ENCODE peak calls at places on chromosomes 2 and 18, in five cellular contexts. A is NCI-H2081; D is T-cell; Z is Kasumi-1; E is activated T-cell treated with anti-CD3 and anti-CD28 coated beads, Interleukin-2, amount 50 U/mL, for 24 hours. X is an unnamed sample.
A peak's percentile ranks its signal among the peaks of the same experiment; 100 is the strongest.

GRCh38 chr2:10194021-10194820 is 71.7 kb downstream of the RRM2 start:
- DNase-seq in A (no peak), D (no peak), Z (no peak), E (no peak), X (no peak)

GRCh38 chr2:198203306-198203705 is 398.9 kb downstream of the PLCL1 start:
- DNase-seq in A (no peak), D (no peak), Z (no peak), E (no peak), X (no peak)

GRCh38 chr2:144367030-144367429 is 152.9 kb downstream of the ZEB2 start:
- DNase-seq in A (no peak), D (no peak), Z (no peak), E (no peak), X (no peak)

GRCh38 chr2:38602136-38602731 is 494 bp downstream of the HNRNPLL start:
- DNase-seq in A (peak; percentile 37), D (peak; percentile 6), Z (no peak), E (no peak), X (peak; percentile 76)

GRCh38 chr2:215161301-215161829 is 22.9 kb upstream of the ABCA12 start:
- DNase-seq in A (no peak), D (no peak), Z (no peak), E (no peak), X (no peak)

GRCh38 chr2:38925982-38926381 is 36.3 kb downstream of the ARHGEF33 start:
- DNase-seq in A (no peak), D (no peak), Z (no peak), E (no peak), X (no peak)

GRCh38 chr2:240435457-240435954 is at the start of gene GPC1:
- DNase-seq in A (peak; percentile 49), D (no peak), Z (no peak), E (no peak), X (peak; percentile 85)

GRCh38 chr2:36578343-36579296 is 19.3 kb downstream of the FEZ2 start:
- DNase-seq in A (no peak), D (no peak), Z (no peak), E (no peak), X (no peak)

GRCh38 chr18:23902396-23902795 is 112.2 kb upstream of the TTC39C start:
- DNase-seq in A (no peak), D (no peak), Z (no peak), E (no peak), X (no peak)

GRCh38 chr2:44981714-44982108 is 27.5 kb downstream of the SIX2 start:
- DNase-seq in A (peak; percentile 76), D (peak; percentile 18), Z (peak; percentile 84), E (peak; percentile 73), X (peak; percentile 81)

GRCh38 chr2:177265386-177265690 is 811 bp upstream of the NFE2L2 start:
- DNase-seq in A (peak; percentile 42), D (peak; percentile 10), Z (peak; percentile 77), E (no peak), X (no peak)

GRCh38 chr18:38586327-38586726 is 1020.7 kb upstream of the CELF4 start:
- DNase-seq in A (no peak), D (no peak), Z (no peak), E (no peak), X (no peak)

GRCh38 chr2:165067958-165068612 is 112.8 kb upstream of the SLC38A11 start:
- DNase-seq in A (peak; percentile 90), D (no peak), Z (no peak), E (no peak), X (no peak)

GRCh38 chr2:10151462-10151861 is 28.9 kb downstream of the RRM2 start:
- DNase-seq in A (no peak), D (no peak), Z (no peak), E (no peak), X (peak; percentile 30)

GRCh38 chr2:212677466-212677865 is 138.9 kb upstream of the ERBB4 start:
- DNase-seq in A (no peak), D (no peak), Z (peak; percentile 8), E (no peak), X (no peak)

GRCh38 chr2:113157897-113158753 is 15.6 kb upstream of the PSD4 start:
- DNase-seq in A (no peak), D (no peak), Z (no peak), E (no peak), X (no peak)

GRCh38 chr18:2108581-2108980 is 462.7 kb downstream of the METTL4 start:
- DNase-seq in A (no peak), D (no peak), Z (no peak), E (no peak), X (no peak)

GRCh38 chr2:104858325-104858978 is 4.5 kb downstream of the POU3F3 start:
- DNase-seq in A (no peak), D (no peak), Z (no peak), E (no peak), X (no peak)

GRCh38 chr2:112579280-112579679 is 5.1 kb upstream of the CHCHD5 start:
- DNase-seq in A (no peak), D (no peak), Z (no peak), E (no peak), X (no peak)

GRCh38 chr2:111918383-111918806 is 20.0 kb downstream of the MERTK start:
- DNase-seq in A (no peak), D (no peak), Z (no peak), E (no peak), X (no peak)

GRCh38 chr18:57959278-57959677 is 84.7 kb upstream of the NEDD4L start:
- DNase-seq in A (no peak), D (no peak), Z (peak; percentile 70), E (no peak), X (no peak)

X was measured in sigmoid colon.